ENCODE peak calls at places on chromosomes 2 and 18, in ten cellular contexts. E is neural progenitor cell, J is PC-3, M is gastrocnemius medialis, W is neuronal stem cell, Q is thoracic aorta, C is psoas muscle, K is uterus, N is A549, A is tibial artery. L is an unnamed sample. For H3K4me1, the result is how much of the 10 kb centered on the place peaks cover.

GRCh38 chr2:45009303-45009927 is at the start of gene SIX2:
- DNase-seq in E (peak), J (peak), M (peak), W (peak), Q (peak), C (peak), K (peak), N (peak), A (peak), L (peak)

GRCh38 chr2:128531856-128532255 is 213.2 kb upstream of the HS6ST1 start:
- DNase-seq in E (no peak), J (peak), M (no peak), W (no peak), Q (no peak), C (no peak), K (no peak), N (no peak), A (no peak), L (no peak)

GRCh38 chr2:220275454-220275853 is 648.0 kb downstream of the SLC4A3 start:
- DNase-seq in E (no peak), J (peak), M (no peak), W (no peak), Q (no peak), C (no peak), K (no peak), N (no peak), A (no peak), L (no peak)

GRCh38 chr18:68244786-68245185 is 470.1 kb downstream of the TMX3 start:
- DNase-seq in E (no peak), J (peak), M (no peak), W (no peak), Q (no peak), C (no peak), K (no peak), N (no peak), A (no peak), L (no peak)

GRCh38 chr2:59584958-59585357 is 968.5 kb downstream of the BCL11A start:
- DNase-seq in E (peak), J (no peak), M (no peak), W (no peak), Q (no peak), C (no peak), K (no peak), N (no peak), A (no peak), L (peak)

GRCh38 chr2:197140045-197140444 is 170.5 kb downstream of the ANKRD44 start:
- DNase-seq in E (no peak), J (no peak), M (no peak), W (no peak), Q (no peak), C (no peak), K (no peak), N (no peak), A (no peak), L (no peak)

GRCh38 chr2:30261695-30262211 is 30.4 kb downstream of the LBH start:
- DNase-seq in E (no peak), J (no peak), M (no peak), W (no peak), Q (no peak), C (no peak), K (no peak), N (no peak), A (no peak), L (no peak)

GRCh38 chr2:240586919-240587800 is 626 bp downstream of the CAPN10 start:
- DNase-seq in E (peak), J (peak), M (no peak), W (no peak), Q (no peak), C (no peak), K (peak), N (no peak), A (peak), L (peak)

GRCh38 chr2:191086707-191087106 is 64.1 kb downstream of the STAT4 start:
- DNase-seq in E (no peak), J (no peak), M (no peak), W (no peak), Q (no peak), C (no peak), K (no peak), N (no peak), A (no peak), L (no peak)

GRCh38 chr18:56872140-56872539 is 221.0 kb downstream of the WDR7 start:
- DNase-seq in E (no peak), J (no peak), M (no peak), W (no peak), Q (no peak), C (no peak), K (no peak), N (no peak), A (no peak), L (no peak)

GRCh38 chr2:181741756-181742155 is 61.4 kb upstream of the NEUROD1 start:
- DNase-seq in E (no peak), J (peak), M (no peak), W (no peak), Q (no peak), C (no peak), K (no peak), N (no peak), A (no peak), L (no peak)

DNA sequence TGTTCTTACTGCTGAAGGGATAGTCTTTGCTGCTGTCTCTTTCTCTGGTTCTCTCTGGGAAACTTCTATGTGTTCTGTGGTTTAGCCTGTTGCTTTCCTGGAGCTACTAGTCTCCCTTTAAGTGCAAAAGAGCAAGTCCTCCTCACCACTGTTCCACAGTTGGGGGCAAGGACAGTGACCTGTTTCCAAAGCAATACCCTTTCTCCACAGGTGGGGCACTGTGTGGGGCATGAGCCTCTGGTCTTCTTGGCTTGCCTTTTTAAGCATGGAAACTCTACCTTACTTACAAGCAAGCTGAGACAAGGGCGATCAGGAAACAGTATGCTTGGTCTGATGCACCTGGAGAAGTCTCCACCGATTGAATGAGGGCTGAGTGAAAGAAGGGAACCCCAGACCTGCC is 156.7 kb downstream of the CPS1 start:
- DNase-seq in E (no peak), J (no peak), M (no peak), W (no peak), Q (no peak), C (no peak), K (no peak), N (no peak), A (no peak), L (no peak)
- H3K4me1 ChIP-seq in E (under half), J (under half), M (under half), W (under half), Q (under half), C (under half), K (under half), N (under half), A (under half), L (under half)

DNA sequence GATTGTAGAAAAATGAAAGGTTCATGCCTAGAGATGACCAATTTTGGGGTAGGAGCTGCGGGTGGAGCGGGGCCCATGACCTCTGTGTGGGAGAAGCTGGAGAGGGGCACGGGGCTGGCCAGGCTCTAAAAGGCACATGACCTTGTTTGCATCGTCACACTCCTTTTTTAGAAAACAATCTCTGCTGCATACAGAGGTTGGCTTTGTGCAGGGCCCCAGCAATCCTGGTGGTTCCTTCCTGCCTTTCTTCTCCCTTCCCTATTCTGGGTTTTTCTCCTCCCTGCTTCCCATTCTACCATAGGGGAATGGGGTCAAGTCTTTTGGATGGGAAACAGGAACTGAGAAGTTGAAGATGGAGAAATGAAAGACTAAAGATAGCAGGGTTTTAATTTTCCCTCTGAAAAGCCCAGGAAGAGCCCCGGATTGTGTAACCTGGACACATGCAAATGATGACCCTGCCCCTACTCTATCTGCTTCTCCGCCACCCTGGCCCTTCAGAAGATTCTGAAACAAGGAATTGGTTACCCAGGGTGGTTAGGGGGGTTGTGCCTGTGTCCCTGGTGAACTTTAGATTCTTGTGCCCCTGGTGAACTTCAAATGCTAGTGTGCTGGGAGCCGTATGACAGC is 53.9 kb downstream of the ASAP2 start:
- DNase-seq in E (no peak), J (no peak), M (no peak), W (no peak), Q (no peak), C (no peak), K (no peak), N (no peak), A (no peak), L (no peak)
- H3K4me1 ChIP-seq in E (under half), J (under half), M (half or more), W (under half), Q (half or more), C (under half), K (under half), N (under half), A (half or more), L (half or more)

DNA sequence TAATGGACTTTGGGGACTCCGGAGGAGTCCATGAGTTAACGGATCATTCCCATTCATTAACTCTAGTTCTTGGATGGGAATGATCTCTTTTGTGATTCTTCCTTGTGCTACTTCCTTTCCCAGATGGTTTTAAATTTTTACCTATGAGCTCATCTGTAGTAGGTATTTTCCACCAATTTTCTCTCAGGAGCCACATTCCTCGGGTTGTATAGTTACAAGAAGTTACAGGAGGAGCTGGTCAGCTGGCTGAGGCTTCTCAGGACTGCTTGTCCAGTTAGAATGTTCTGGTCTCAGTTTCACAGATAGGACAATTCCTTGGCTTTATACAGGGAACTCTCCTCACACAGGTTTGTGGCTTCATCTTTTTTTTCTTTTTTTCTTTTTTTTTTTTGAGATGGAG is 42.9 kb upstream of the LPIN2 start:
- DNase-seq in E (no peak), J (no peak), M (no peak), W (no peak), Q (no peak), C (no peak), K (no peak), N (no peak), A (no peak), L (no peak)
- H3K4me1 ChIP-seq in E (under half), J (under half), M (under half), W (under half), Q (under half), C (under half), K (under half), N (half or more), A (under half), L (under half)

DNA sequence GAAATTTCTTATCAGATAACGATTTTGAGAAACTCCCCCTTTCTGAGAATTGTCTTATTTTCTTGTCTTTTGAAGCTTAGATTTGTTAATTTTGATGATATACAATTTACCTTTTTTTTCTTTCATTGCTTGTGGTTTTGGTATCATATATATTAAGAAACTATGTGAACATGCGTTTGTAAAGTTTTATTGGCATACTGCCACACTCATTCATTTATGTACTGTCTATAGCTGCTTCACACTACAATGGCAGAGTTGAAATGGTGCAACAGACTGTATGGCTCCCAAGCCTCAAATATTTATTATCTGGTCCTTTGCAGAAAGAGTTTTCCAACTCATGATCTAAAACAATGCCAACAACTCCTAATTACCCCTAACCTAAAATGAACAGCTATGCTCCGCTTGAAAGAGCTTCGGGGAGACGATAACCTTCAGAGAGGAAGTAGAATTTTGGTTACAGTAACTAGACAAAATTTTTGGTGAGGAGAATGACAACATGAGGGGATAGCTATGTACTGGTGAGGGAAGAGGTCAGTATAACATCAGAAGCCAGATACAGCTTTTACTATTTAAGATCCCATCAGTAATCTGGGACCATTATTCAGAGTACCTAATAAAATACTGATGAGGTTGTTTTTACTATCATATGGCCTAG is 16.1 kb downstream of the PPP3R1 start:
- DNase-seq in E (no peak), J (no peak), M (no peak), W (no peak), Q (no peak), C (no peak), K (no peak), N (no peak), A (no peak), L (no peak)
- H3K4me1 ChIP-seq in E (under half), J (under half), M (half or more), W (under half), Q (under half), C (half or more), K (under half), N (half or more), A (half or more), L (half or more)

GRCh38 chr2:85246348-85246747 is 81.4 kb downstream of the TGOLN2 start:
- DNase-seq in E (no peak), J (no peak), M (no peak), W (no peak), Q (no peak), C (no peak), K (no peak), N (no peak), A (no peak), L (no peak)
- H3K4me1 ChIP-seq in E (half or more), J (under half), M (under half), W (under half), Q (under half), C (under half), K (under half), N (under half), A (half or more), L (half or more)

DNA sequence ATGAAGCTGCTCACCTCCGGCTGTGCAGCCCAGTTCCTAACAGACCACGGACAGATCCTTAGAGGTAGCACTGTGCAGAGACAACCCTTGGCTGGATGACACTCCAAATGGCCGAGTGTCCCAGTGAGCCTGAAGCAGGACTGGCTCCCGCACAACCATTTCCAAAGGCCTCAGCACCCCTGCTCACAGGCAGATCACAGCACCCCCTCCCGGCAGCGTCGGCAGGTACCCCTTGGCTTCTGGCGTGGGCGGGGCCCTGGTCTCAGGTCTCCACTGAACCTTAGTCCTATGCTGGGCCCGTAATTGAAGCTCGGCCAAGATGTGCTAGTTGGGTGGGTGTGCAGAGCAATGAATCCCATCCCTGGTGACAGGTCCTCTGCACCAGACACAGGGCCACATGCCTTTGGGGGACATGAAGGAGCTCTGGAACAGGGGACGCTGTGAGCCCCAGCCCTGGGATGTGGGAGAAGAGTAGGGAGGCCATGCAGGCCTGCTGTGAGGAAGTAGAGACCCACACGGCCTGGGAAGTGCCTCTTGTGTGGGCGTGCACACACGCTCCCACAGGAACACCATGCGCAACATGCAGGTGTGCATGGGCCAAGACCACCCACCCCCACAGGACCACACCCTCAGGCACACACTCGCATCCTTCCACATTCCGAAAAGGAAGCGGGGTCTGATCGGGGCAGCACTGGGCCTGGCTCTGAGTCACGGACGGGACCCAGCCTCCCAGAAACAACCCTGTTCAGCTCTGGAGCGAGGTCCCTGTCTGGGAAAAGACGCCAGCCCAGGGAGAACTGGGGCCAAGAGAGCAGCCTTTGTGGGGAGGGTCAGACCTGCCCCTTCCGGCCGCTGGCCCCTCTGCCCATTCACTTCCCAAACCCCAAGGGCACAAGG is 2.8 kb downstream of the DUSP2 start:
- DNase-seq in E (no peak), J (no peak), M (no peak), W (no peak), Q (no peak), C (no peak), K (no peak), N (no peak), A (no peak), L (no peak)
- H3K4me1 ChIP-seq in E (under half), J (under half), M (under half), W (under half), Q (under half), C (under half), K (under half), N (under half), A (under half), L (under half)

DNA sequence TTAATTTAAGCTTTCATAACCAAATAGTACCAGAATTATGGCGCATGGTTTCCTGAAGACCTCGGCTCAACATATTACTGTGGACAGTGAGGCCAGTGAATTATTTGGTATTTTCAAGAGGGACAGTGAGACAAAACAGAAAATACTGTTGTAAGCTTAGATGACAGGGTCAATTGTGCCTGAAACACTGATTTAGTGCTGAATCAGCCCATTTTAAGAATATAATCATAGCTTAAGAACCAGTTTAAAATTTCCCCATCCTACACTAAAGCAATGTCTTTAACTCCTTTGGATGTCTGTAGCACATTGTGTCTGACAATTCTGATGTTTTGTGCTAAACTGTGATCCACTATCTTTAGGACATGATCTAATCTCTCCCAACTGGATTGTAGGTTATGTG is 4.6 kb downstream of the ITGA6 start:
- DNase-seq in E (no peak), J (no peak), M (no peak), W (no peak), Q (no peak), C (no peak), K (no peak), N (no peak), A (no peak), L (no peak)
- H3K4me1 ChIP-seq in E (half or more), J (under half), M (under half), W (under half), Q (under half), C (under half), K (under half), N (under half), A (under half), L (under half)

GRCh38 chr2:203685081-203685621 is 21.3 kb upstream of the CD28 start:
- DNase-seq in E (no peak), J (peak), M (no peak), W (no peak), Q (no peak), C (no peak), K (no peak), N (no peak), A (no peak), L (no peak)
- H3K4me1 ChIP-seq in E (under half), J (under half), M (half or more), W (under half), Q (half or more), C (half or more), K (under half), N (under half), A (half or more), L (under half)

L was measured in thyroid gland.